ENCODE peak calls at places on chromosomes 11 and 22, in six cellular contexts. One of them, this sample, is unnamed.

GRCh38 chr22:16949561-16949960 is 58.5 kb downstream of the GAB4 start:
- DNase-seq in mesendoderm: no peak
- DNase-seq in fibroblast of lung: no peak
- DNase-seq in heart left ventricle: no peak
- DNase-seq in adrenal gland: peak
- DNase-seq in AG04450: no peak
- DNase-seq in this sample: no peak

GRCh38 chr11:14306481-14306880 is 52.5 kb downstream of the RRAS2 start:
- DNase-seq in mesendoderm: peak
- DNase-seq in AG04450: no peak
- DNase-seq in adrenal gland: no peak
- DNase-seq in fibroblast of lung: no peak
- DNase-seq in heart left ventricle: no peak
- DNase-seq in this sample: no peak

GRCh38 chr22:45454260-45454659 is 40.8 kb downstream of the RIBC2 start:
- DNase-seq in adrenal gland: no peak
- DNase-seq in fibroblast of lung: peak
- DNase-seq in heart left ventricle: no peak
- DNase-seq in AG04450: no peak
- DNase-seq in mesendoderm: no peak
- DNase-seq in this sample: no peak

GRCh38 chr22:47465222-47465621 is 702.8 kb downstream of the TBC1D22A start:
- DNase-seq in AG04450: no peak
- DNase-seq in adrenal gland: no peak
- DNase-seq in fibroblast of lung: no peak
- DNase-seq in heart left ventricle: no peak
- DNase-seq in mesendoderm: no peak
- DNase-seq in this sample: no peak

GRCh38 chr11:41306435-41306834 is 153.0 kb downstream of the LRRC4C start:
- DNase-seq in adrenal gland: no peak
- DNase-seq in AG04450: no peak
- DNase-seq in heart left ventricle: no peak
- DNase-seq in mesendoderm: no peak
- DNase-seq in fibroblast of lung: no peak
- DNase-seq in this sample: no peak

GRCh38 chr22:23536821-23537345 is 43.2 kb downstream of the IGLL1 start:
- DNase-seq in AG04450: no peak
- DNase-seq in adrenal gland: no peak
- DNase-seq in fibroblast of lung: no peak
- DNase-seq in mesendoderm: peak
- DNase-seq in heart left ventricle: no peak
- DNase-seq in this sample: no peak

GRCh38 chr11:26950260-26950719 is 43.6 kb upstream of the FIBIN start:
- DNase-seq in AG04450: peak
- DNase-seq in fibroblast of lung: peak
- DNase-seq in mesendoderm: no peak
- DNase-seq in heart left ventricle: no peak
- DNase-seq in adrenal gland: no peak
- DNase-seq in this sample: peak

GRCh38 chr11:94851864-94852581 is 83.9 kb downstream of the AMOTL1 start:
- DNase-seq in fibroblast of lung: no peak
- DNase-seq in mesendoderm: no peak
- DNase-seq in heart left ventricle: no peak
- DNase-seq in adrenal gland: no peak
- DNase-seq in AG04450: no peak
- DNase-seq in this sample: no peak

GRCh38 chr11:125773516-125773915 is 5.1 kb downstream of the PATE2 start:
- DNase-seq in adrenal gland: no peak
- DNase-seq in AG04450: no peak
- DNase-seq in mesendoderm: no peak
- DNase-seq in heart left ventricle: no peak
- DNase-seq in fibroblast of lung: no peak
- DNase-seq in this sample: peak

GRCh38 chr11:79461144-79461543 is 20.3 kb upstream of the TENM4 start:
- DNase-seq in AG04450: no peak
- DNase-seq in mesendoderm: peak
- DNase-seq in heart left ventricle: no peak
- DNase-seq in adrenal gland: peak
- DNase-seq in fibroblast of lung: peak
- DNase-seq in this sample: no peak

GRCh38 chr11:1569251-1569780 is 2.8 kb downstream of the DUSP8 start:
- DNase-seq in mesendoderm: no peak
- DNase-seq in adrenal gland: no peak
- DNase-seq in heart left ventricle: no peak
- DNase-seq in fibroblast of lung: no peak
- DNase-seq in AG04450: no peak
- DNase-seq in this sample: no peak

GRCh38 chr22:39634530-39635399 is 64.2 kb downstream of the CACNA1I start:
- DNase-seq in adrenal gland: peak
- DNase-seq in heart left ventricle: no peak
- DNase-seq in mesendoderm: peak
- DNase-seq in AG04450: peak
- DNase-seq in fibroblast of lung: peak
- DNase-seq in this sample: peak

GRCh38 chr22:41682033-41682807 is 6.4 kb downstream of the SNU13 start:
- DNase-seq in mesendoderm: peak
- DNase-seq in fibroblast of lung: peak
- DNase-seq in adrenal gland: peak
- DNase-seq in AG04450: peak
- DNase-seq in heart left ventricle: peak
- DNase-seq in this sample: peak

GRCh38 chr22:20206709-20207215 is 55.9 kb upstream of the CCDC188 start:
- DNase-seq in fibroblast of lung: peak
- DNase-seq in mesendoderm: no peak
- DNase-seq in heart left ventricle: no peak
- DNase-seq in adrenal gland: no peak
- DNase-seq in AG04450: no peak
- DNase-seq in this sample: no peak

GRCh38 chr22:20204821-20205220 is 54.0 kb upstream of the CCDC188 start:
- DNase-seq in adrenal gland: no peak
- DNase-seq in AG04450: no peak
- DNase-seq in fibroblast of lung: no peak
- DNase-seq in mesendoderm: no peak
- DNase-seq in heart left ventricle: no peak
- DNase-seq in this sample: no peak

GRCh38 chr22:20207277-20208025 is 56.6 kb upstream of the CCDC188 start:
- DNase-seq in mesendoderm: no peak
- DNase-seq in AG04450: no peak
- DNase-seq in heart left ventricle: no peak
- DNase-seq in fibroblast of lung: no peak
- DNase-seq in adrenal gland: no peak
- DNase-seq in this sample: no peak

GRCh38 chr22:20205464-20205963 is 54.7 kb upstream of the CCDC188 start:
- DNase-seq in heart left ventricle: no peak
- DNase-seq in mesendoderm: no peak
- DNase-seq in adrenal gland: no peak
- DNase-seq in AG04450: no peak
- DNase-seq in fibroblast of lung: no peak
- DNase-seq in this sample: no peak

GRCh38 chr22:20205964-20206708 is 55.3 kb upstream of the CCDC188 start:
- DNase-seq in mesendoderm: peak
- DNase-seq in AG04450: peak
- DNase-seq in fibroblast of lung: peak
- DNase-seq in heart left ventricle: peak
- DNase-seq in adrenal gland: peak
- DNase-seq in this sample: peak
- H3K4me3 ChIP-seq in mesendoderm: no peak
- H3K4me3 ChIP-seq in AG04450: peak
- H3K4me3 ChIP-seq in fibroblast of lung: peak
- H3K4me3 ChIP-seq in heart left ventricle: peak
- H3K4me3 ChIP-seq in adrenal gland: no peak
- H3K4me3 ChIP-seq in this sample: peak

GRCh38 chr11:75103380-75104026 is 6.8 kb upstream of the OR2AT4 start:
- DNase-seq in adrenal gland: no peak
- DNase-seq in fibroblast of lung: peak
- DNase-seq in AG04450: peak
- DNase-seq in mesendoderm: no peak
- DNase-seq in heart left ventricle: no peak
- DNase-seq in this sample: peak
- H3K4me3 ChIP-seq in adrenal gland: no peak
- H3K4me3 ChIP-seq in fibroblast of lung: no peak
- H3K4me3 ChIP-seq in AG04450: no peak
- H3K4me3 ChIP-seq in mesendoderm: no peak
- H3K4me3 ChIP-seq in heart left ventricle: no peak
- H3K4me3 ChIP-seq in this sample: no peak

DNA sequence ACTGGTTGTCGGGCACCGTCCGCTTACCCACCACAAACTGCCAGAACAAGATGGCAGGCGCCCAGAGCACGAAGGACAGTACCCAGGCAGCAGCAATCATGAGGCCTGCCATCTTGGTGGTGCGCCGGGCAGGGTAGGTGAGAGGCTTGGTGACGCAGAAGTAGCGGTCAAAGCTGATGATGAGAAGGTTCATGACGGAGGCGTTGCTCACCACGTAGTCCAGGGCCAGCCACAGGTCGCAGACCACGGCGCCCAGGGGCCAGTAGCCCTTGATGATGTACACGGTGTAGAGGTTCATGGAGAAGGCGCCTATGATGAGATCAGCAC is 4.5 kb downstream of the MDK start:
- DNase-seq in mesendoderm: no peak
- DNase-seq in AG04450: no peak
- DNase-seq in fibroblast of lung: no peak
- DNase-seq in adrenal gland: no peak
- DNase-seq in heart left ventricle: no peak
- DNase-seq in this sample: no peak
- H3K4me3 ChIP-seq in mesendoderm: no peak
- H3K4me3 ChIP-seq in AG04450: no peak
- H3K4me3 ChIP-seq in fibroblast of lung: no peak
- H3K4me3 ChIP-seq in adrenal gland: no peak
- H3K4me3 ChIP-seq in heart left ventricle: no peak
- H3K4me3 ChIP-seq in this sample: no peak

DNA sequence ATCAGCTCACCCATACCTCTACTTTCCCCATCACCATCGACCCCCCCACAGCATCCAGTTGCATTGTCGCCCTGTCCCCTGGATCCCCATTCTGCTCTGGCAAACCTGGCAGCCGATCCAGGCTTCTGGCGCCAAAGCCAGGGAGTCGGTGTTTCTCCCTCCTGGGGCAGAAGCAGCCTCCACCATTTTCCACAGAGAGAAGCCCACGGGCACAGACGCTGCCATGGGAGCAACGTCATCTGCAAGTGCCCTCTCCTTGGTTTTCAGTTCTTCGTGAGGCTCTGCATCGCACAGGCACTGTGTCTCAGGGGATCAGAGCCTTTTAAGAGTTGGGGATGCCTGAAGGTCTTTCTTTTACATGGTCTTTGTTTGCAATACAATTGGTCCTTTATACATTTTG is 2.3 kb downstream of the YPEL4 start:
- DNase-seq in AG04450: no peak
- DNase-seq in fibroblast of lung: no peak
- DNase-seq in adrenal gland: no peak
- DNase-seq in heart left ventricle: no peak
- DNase-seq in mesendoderm: peak
- DNase-seq in this sample: no peak
- H3K4me3 ChIP-seq in AG04450: peak
- H3K4me3 ChIP-seq in fibroblast of lung: no peak
- H3K4me3 ChIP-seq in adrenal gland: no peak
- H3K4me3 ChIP-seq in heart left ventricle: no peak
- H3K4me3 ChIP-seq in mesendoderm: no peak
- H3K4me3 ChIP-seq in this sample: peak

GRCh38 chr22:49883294-49883640 is 29.6 kb downstream of the ZBED4 start:
- DNase-seq in mesendoderm: no peak
- DNase-seq in adrenal gland: no peak
- DNase-seq in heart left ventricle: no peak
- DNase-seq in fibroblast of lung: peak
- DNase-seq in AG04450: no peak
- DNase-seq in this sample: peak

GRCh38 chr22:49885281-49885680 is 31.6 kb downstream of the ZBED4 start:
- DNase-seq in heart left ventricle: no peak
- DNase-seq in adrenal gland: no peak
- DNase-seq in mesendoderm: no peak
- DNase-seq in fibroblast of lung: no peak
- DNase-seq in AG04450: no peak
- DNase-seq in this sample: no peak

GRCh38 chr22:49885881-49886280 is 32.2 kb downstream of the ZBED4 start:
- DNase-seq in fibroblast of lung: no peak
- DNase-seq in mesendoderm: no peak
- DNase-seq in AG04450: no peak
- DNase-seq in adrenal gland: no peak
- DNase-seq in heart left ventricle: no peak
- DNase-seq in this sample: no peak

GRCh38 chr22:49884075-49884474 is 30.4 kb downstream of the ZBED4 start:
- DNase-seq in fibroblast of lung: no peak
- DNase-seq in adrenal gland: no peak
- DNase-seq in AG04450: no peak
- DNase-seq in heart left ventricle: no peak
- DNase-seq in mesendoderm: no peak
- DNase-seq in this sample: no peak

DNA sequence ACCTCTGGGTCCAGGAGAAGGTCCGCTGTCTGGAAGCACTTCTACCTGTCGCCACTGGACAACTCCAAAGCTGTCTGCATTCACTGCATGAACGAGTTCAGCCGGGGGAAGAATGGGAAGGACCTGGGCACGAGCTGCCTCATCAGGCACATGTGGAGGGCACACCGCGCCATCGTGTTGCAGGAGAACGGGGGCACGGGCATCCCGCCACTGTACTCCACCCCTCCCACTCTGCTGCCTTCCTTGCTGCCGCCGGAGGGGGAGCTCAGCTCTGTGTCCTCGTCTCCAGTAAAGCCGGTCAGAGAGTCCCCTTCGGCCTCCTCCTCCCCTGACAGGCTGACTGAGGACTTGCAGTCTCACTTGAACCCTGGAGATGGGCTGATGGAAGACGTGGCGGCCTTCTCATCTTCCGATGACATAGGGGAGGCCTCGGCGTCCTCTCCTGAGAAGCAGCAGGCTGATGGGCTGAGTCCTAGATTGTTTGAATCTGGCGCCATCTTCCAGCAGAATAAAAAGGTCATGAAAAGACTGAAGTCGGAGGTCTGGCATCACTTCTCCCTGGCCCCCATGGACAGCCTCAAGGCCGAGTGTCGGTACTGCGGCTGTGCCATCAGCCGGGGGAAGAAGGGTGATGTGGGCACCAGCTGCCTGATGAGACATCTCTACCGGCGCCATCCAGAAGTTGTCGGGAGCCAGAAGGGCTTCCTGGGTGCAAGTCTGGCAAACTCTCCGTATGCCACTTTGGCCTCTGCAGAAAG is 31.0 kb downstream of the ZBED4 start:
- DNase-seq in heart left ventricle: no peak
- DNase-seq in adrenal gland: no peak
- DNase-seq in mesendoderm: no peak
- DNase-seq in fibroblast of lung: no peak
- DNase-seq in AG04450: no peak
- DNase-seq in this sample: no peak
- H3K4me3 ChIP-seq in heart left ventricle: no peak
- H3K4me3 ChIP-seq in adrenal gland: no peak
- H3K4me3 ChIP-seq in mesendoderm: no peak
- H3K4me3 ChIP-seq in fibroblast of lung: no peak
- H3K4me3 ChIP-seq in AG04450: no peak
- H3K4me3 ChIP-seq in this sample: no peak

DNA sequence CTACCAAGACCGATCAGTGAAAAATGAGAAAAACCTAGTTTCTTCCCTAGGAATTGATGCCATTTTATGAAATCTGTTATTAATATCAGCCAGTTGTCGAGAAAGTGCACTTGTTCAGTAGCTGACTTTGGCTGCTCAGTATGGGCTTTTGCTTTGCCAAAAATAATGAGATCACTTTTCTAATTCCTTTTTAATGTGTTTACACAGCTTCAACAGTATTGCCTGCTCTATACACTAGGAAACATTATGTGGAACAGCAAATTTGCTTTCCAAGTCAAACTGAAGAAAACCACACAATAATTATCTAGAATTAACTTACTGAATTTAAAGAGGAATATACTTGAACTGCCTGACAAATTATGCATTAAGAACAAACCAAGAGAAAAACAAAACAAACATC is 34.4 kb downstream of the SCUBE2 start:
- DNase-seq in fibroblast of lung: peak
- DNase-seq in AG04450: no peak
- DNase-seq in mesendoderm: no peak
- DNase-seq in heart left ventricle: no peak
- DNase-seq in adrenal gland: no peak
- DNase-seq in this sample: no peak
- H3K4me3 ChIP-seq in fibroblast of lung: no peak
- H3K4me3 ChIP-seq in AG04450: no peak
- H3K4me3 ChIP-seq in mesendoderm: no peak
- H3K4me3 ChIP-seq in heart left ventricle: no peak
- H3K4me3 ChIP-seq in adrenal gland: no peak
- H3K4me3 ChIP-seq in this sample: no peak